ENCODE peak calls at places on chromosomes 3 and 15, in four cellular contexts. S, A, J and O are unnamed samples.

GRCh38 chr3:174023445-174023844 is 625.9 kb downstream of the NLGN1 start:
- DNase-seq in J (no peak), S (peak), A (no peak), O (peak)

GRCh38 chr15:91142097-91142744 is 42.2 kb downstream of the SV2B start:
- DNase-seq in S (peak), J (no peak), A (no peak), O (no peak)

GRCh38 chr15:100115711-100116090 is 226.1 kb downstream of the ADAMTS17 start:
- DNase-seq in A (no peak), J (no peak), S (no peak), O (no peak)

GRCh38 chr15:92533298-92533697 is 122.3 kb downstream of the FAM174B start:
- DNase-seq in J (no peak), S (no peak), A (no peak), O (no peak)

GRCh38 chr15:85649372-85649771 is 145.4 kb downstream of the KLHL25 start:
- DNase-seq in S (peak), A (no peak), J (no peak), O (no peak)

GRCh38 chr3:171556574-171557145 is 96.5 kb upstream of the TNIK start:
- DNase-seq in J (no peak), A (no peak), S (no peak), O (no peak)

GRCh38 chr3:64216706-64217105 is 8.6 kb downstream of the PRICKLE2 start:
- DNase-seq in J (no peak), A (no peak), S (no peak), O (no peak)

GRCh38 chr3:50687916-50688315 is 13.2 kb downstream of the DOCK3 start:
- DNase-seq in S (no peak), J (no peak), A (no peak), O (no peak)

GRCh38 chr15:90482124-90483011 is 47.4 kb upstream of the CRTC3 start:
- DNase-seq in A (peak), S (peak), J (peak), O (no peak)

GRCh38 chr3:194718069-194718468 is 32.4 kb downstream of the FAM43A start:
- DNase-seq in S (no peak), A (no peak), J (no peak), O (no peak)

GRCh38 chr3:127448671-127449070 is 141.9 kb downstream of the TPRA1 start:
- DNase-seq in A (no peak), S (no peak), J (peak), O (no peak)

GRCh38 chr15:78083186-78083585 is 5.7 kb upstream of the TBC1D2B start:
- DNase-seq in A (no peak), S (no peak), J (peak), O (no peak)

GRCh38 chr3:53234130-53234840 is 21.5 kb downstream of the TKT start:
- DNase-seq in S (no peak), J (no peak), A (no peak), O (no peak)